ENCODE peak calls at places on chromosome 9, in eight cellular contexts. One of them, this sample, is unnamed.

GRCh38 chr9:76290555-76290954 is 103.7 kb downstream of the RFK start:
- DNase-seq in T-helper 1 cell: no peak
- DNase-seq in kidney epithelial cell: no peak
- DNase-seq in NCI-H1092: no peak
- DNase-seq in GM13976: no peak
- DNase-seq in H7: no peak
- DNase-seq in EL: no peak
- DNase-seq in NCI-H2081: no peak
- DNase-seq in this sample: no peak

GRCh38 chr9:124291801-124292396 is 34.1 kb downstream of the NEK6 start:
- DNase-seq in T-helper 1 cell: no peak
- DNase-seq in kidney epithelial cell: no peak
- DNase-seq in NCI-H1092: no peak
- DNase-seq in GM13976: peak
- DNase-seq in H7: no peak
- DNase-seq in EL: no peak
- DNase-seq in NCI-H2081: no peak
- DNase-seq in this sample: no peak

GRCh38 chr9:92723299-92723625 is 41.4 kb downstream of the BICD2 start:
- DNase-seq in T-helper 1 cell: no peak
- DNase-seq in kidney epithelial cell: no peak
- DNase-seq in NCI-H1092: no peak
- DNase-seq in GM13976: no peak
- DNase-seq in H7: no peak
- DNase-seq in EL: no peak
- DNase-seq in NCI-H2081: no peak
- DNase-seq in this sample: peak

GRCh38 chr9:114272739-114273431 is 50.0 kb upstream of the ORM1 start:
- DNase-seq in T-helper 1 cell: no peak
- DNase-seq in kidney epithelial cell: no peak
- DNase-seq in NCI-H1092: no peak
- DNase-seq in GM13976: no peak
- DNase-seq in H7: no peak
- DNase-seq in EL: no peak
- DNase-seq in NCI-H2081: no peak
- DNase-seq in this sample: no peak

GRCh38 chr9:84862786-84863185 is 193.3 kb downstream of the NTRK2 start:
- DNase-seq in T-helper 1 cell: no peak
- DNase-seq in kidney epithelial cell: peak
- DNase-seq in NCI-H1092: no peak
- DNase-seq in GM13976: no peak
- DNase-seq in H7: peak
- DNase-seq in EL: peak
- DNase-seq in NCI-H2081: no peak
- DNase-seq in this sample: peak

GRCh38 chr9:76996700-76997099 is 22.8 kb upstream of the FOXB2 start:
- DNase-seq in T-helper 1 cell: no peak
- DNase-seq in kidney epithelial cell: no peak
- DNase-seq in NCI-H1092: peak
- DNase-seq in GM13976: peak
- DNase-seq in H7: peak
- DNase-seq in EL: peak
- DNase-seq in NCI-H2081: peak
- DNase-seq in this sample: peak

GRCh38 chr9:117681827-117682226 is 22.4 kb upstream of the TLR4 start:
- DNase-seq in T-helper 1 cell: no peak
- DNase-seq in kidney epithelial cell: no peak
- DNase-seq in NCI-H1092: no peak
- DNase-seq in GM13976: no peak
- DNase-seq in H7: no peak
- DNase-seq in EL: no peak
- DNase-seq in NCI-H2081: no peak
- DNase-seq in this sample: no peak

GRCh38 chr9:101737165-101737704 is 1.2 kb downstream of the GRIN3A start:
- DNase-seq in T-helper 1 cell: no peak
- DNase-seq in kidney epithelial cell: no peak
- DNase-seq in NCI-H1092: no peak
- DNase-seq in GM13976: no peak
- DNase-seq in H7: no peak
- DNase-seq in EL: no peak
- DNase-seq in NCI-H2081: no peak
- DNase-seq in this sample: no peak

GRCh38 chr9:1619915-1620705 is 395.0 kb upstream of the SMARCA2 start:
- DNase-seq in T-helper 1 cell: no peak
- DNase-seq in kidney epithelial cell: peak
- DNase-seq in NCI-H1092: no peak
- DNase-seq in GM13976: no peak
- DNase-seq in H7: no peak
- DNase-seq in EL: no peak
- DNase-seq in NCI-H2081: no peak
- DNase-seq in this sample: peak

GRCh38 chr9:105198023-105198422 is 46.4 kb upstream of the SLC44A1 start:
- DNase-seq in T-helper 1 cell: no peak
- DNase-seq in kidney epithelial cell: no peak
- DNase-seq in NCI-H1092: no peak
- DNase-seq in GM13976: no peak
- DNase-seq in H7: peak
- DNase-seq in EL: no peak
- DNase-seq in NCI-H2081: no peak
- DNase-seq in this sample: no peak

GRCh38 chr9:83445703-83446102 is 92.5 kb downstream of the FRMD3 start:
- DNase-seq in T-helper 1 cell: no peak
- DNase-seq in kidney epithelial cell: no peak
- DNase-seq in NCI-H1092: no peak
- DNase-seq in GM13976: no peak
- DNase-seq in H7: no peak
- DNase-seq in EL: no peak
- DNase-seq in NCI-H2081: no peak
- DNase-seq in this sample: no peak

GRCh38 chr9:108296056-108296455 is 559.7 kb downstream of the ACTL7B start:
- DNase-seq in T-helper 1 cell: no peak
- DNase-seq in kidney epithelial cell: no peak
- DNase-seq in NCI-H1092: no peak
- DNase-seq in GM13976: no peak
- DNase-seq in H7: no peak
- DNase-seq in EL: peak
- DNase-seq in NCI-H2081: no peak
- DNase-seq in this sample: peak

GRCh38 chr9:38062498-38063362 is 6.3 kb downstream of the SHB start:
- DNase-seq in T-helper 1 cell: no peak
- DNase-seq in kidney epithelial cell: no peak
- DNase-seq in NCI-H1092: no peak
- DNase-seq in GM13976: no peak
- DNase-seq in H7: no peak
- DNase-seq in EL: peak
- DNase-seq in NCI-H2081: no peak
- DNase-seq in this sample: peak

GRCh38 chr9:81522721-81523551 is 166.4 kb downstream of the TLE1 start:
- DNase-seq in T-helper 1 cell: no peak
- DNase-seq in kidney epithelial cell: no peak
- DNase-seq in NCI-H1092: peak
- DNase-seq in GM13976: peak
- DNase-seq in H7: peak
- DNase-seq in EL: peak
- DNase-seq in NCI-H2081: peak
- DNase-seq in this sample: peak